ENCODE peak calls at places on chromosomes 4 and X, in nine cellular contexts. One of them, this sample, is unnamed.

GRCh38 chr4:121898150-121898549 is 27.9 kb upstream of the BBS7 start:
- DNase-seq in fibroblast of pulmonary artery: no peak
- DNase-seq in RWPE2: no peak
- DNase-seq in prostate gland: no peak
- DNase-seq in CD8-positive, alpha-beta T cell: peak; percentile 14
- DNase-seq in body of pancreas: no peak
- DNase-seq in sigmoid colon: no peak
- DNase-seq in tibial artery: no peak
- DNase-seq in neural progenitor cell: peak; percentile 29
- DNase-seq in this sample: no peak

GRCh38 chrX:84064164-84064563 is 123.8 kb downstream of the RPS6KA6 start:
- DNase-seq in fibroblast of pulmonary artery: peak; percentile 13
- DNase-seq in RWPE2: no peak
- DNase-seq in prostate gland: no peak
- DNase-seq in CD8-positive, alpha-beta T cell: no peak
- DNase-seq in body of pancreas: no peak
- DNase-seq in sigmoid colon: no peak
- DNase-seq in tibial artery: no peak
- DNase-seq in neural progenitor cell: no peak
- DNase-seq in this sample: no peak

GRCh38 chr4:156968479-156968984 is 3.1 kb downstream of the PDGFC start:
- DNase-seq in fibroblast of pulmonary artery: peak; percentile 87
- DNase-seq in RWPE2: no peak
- DNase-seq in prostate gland: peak; percentile 55
- DNase-seq in CD8-positive, alpha-beta T cell: no peak
- DNase-seq in body of pancreas: peak; percentile 69
- DNase-seq in sigmoid colon: peak; percentile 82
- DNase-seq in tibial artery: peak; percentile 73
- DNase-seq in neural progenitor cell: peak; percentile 69
- DNase-seq in this sample: peak; percentile 36

GRCh38 chr4:83093060-83093640 is 21.4 kb downstream of the PLAC8 start:
- DNase-seq in fibroblast of pulmonary artery: no peak
- DNase-seq in RWPE2: no peak
- DNase-seq in prostate gland: no peak
- DNase-seq in CD8-positive, alpha-beta T cell: no peak
- DNase-seq in body of pancreas: no peak
- DNase-seq in sigmoid colon: no peak
- DNase-seq in tibial artery: no peak
- DNase-seq in neural progenitor cell: peak; percentile 58
- DNase-seq in this sample: no peak

GRCh38 chr4:186900232-186900900 is 176.7 kb upstream of the FAT1 start:
- DNase-seq in fibroblast of pulmonary artery: peak; percentile 88
- DNase-seq in RWPE2: no peak
- DNase-seq in prostate gland: no peak
- DNase-seq in CD8-positive, alpha-beta T cell: no peak
- DNase-seq in body of pancreas: no peak
- DNase-seq in sigmoid colon: no peak
- DNase-seq in tibial artery: no peak
- DNase-seq in neural progenitor cell: no peak
- DNase-seq in this sample: no peak

GRCh38 chr4:122456228-122457106 is at the start of gene IL2:
- DNase-seq in fibroblast of pulmonary artery: no peak
- DNase-seq in RWPE2: no peak
- DNase-seq in prostate gland: no peak
- DNase-seq in CD8-positive, alpha-beta T cell: no peak
- DNase-seq in body of pancreas: no peak
- DNase-seq in sigmoid colon: no peak
- DNase-seq in tibial artery: no peak
- DNase-seq in neural progenitor cell: no peak
- DNase-seq in this sample: no peak

GRCh38 chr4:82431026-82431745 is 796 bp downstream of the ENOPH1 start:
- DNase-seq in fibroblast of pulmonary artery: peak; percentile 29
- DNase-seq in RWPE2: peak; percentile 61
- DNase-seq in prostate gland: peak; percentile 11
- DNase-seq in CD8-positive, alpha-beta T cell: peak; percentile 50
- DNase-seq in body of pancreas: peak; percentile 51
- DNase-seq in sigmoid colon: no peak
- DNase-seq in tibial artery: no peak
- DNase-seq in neural progenitor cell: no peak
- DNase-seq in this sample: no peak

GRCh38 chrX:94178145-94178790 is 504.3 kb downstream of the FAM133A start:
- DNase-seq in fibroblast of pulmonary artery: no peak
- DNase-seq in RWPE2: no peak
- DNase-seq in prostate gland: no peak
- DNase-seq in CD8-positive, alpha-beta T cell: no peak
- DNase-seq in body of pancreas: no peak
- DNase-seq in sigmoid colon: no peak
- DNase-seq in tibial artery: no peak
- DNase-seq in neural progenitor cell: no peak
- DNase-seq in this sample: no peak

GRCh38 chrX:15864629-15865028 is 10.0 kb upstream of the AP1S2 start:
- DNase-seq in fibroblast of pulmonary artery: no peak
- DNase-seq in RWPE2: no peak
- DNase-seq in prostate gland: no peak
- DNase-seq in CD8-positive, alpha-beta T cell: no peak
- DNase-seq in body of pancreas: no peak
- DNase-seq in sigmoid colon: no peak
- DNase-seq in tibial artery: no peak
- DNase-seq in neural progenitor cell: no peak
- DNase-seq in this sample: no peak

GRCh38 chr4:60737858-60738257 is 462.3 kb upstream of the ADGRL3 start:
- DNase-seq in fibroblast of pulmonary artery: peak; percentile 65
- DNase-seq in RWPE2: no peak
- DNase-seq in prostate gland: no peak
- DNase-seq in CD8-positive, alpha-beta T cell: no peak
- DNase-seq in body of pancreas: no peak
- DNase-seq in sigmoid colon: no peak
- DNase-seq in tibial artery: no peak
- DNase-seq in neural progenitor cell: no peak
- DNase-seq in this sample: no peak

GRCh38 chr4:118173126-118173525 is 138.8 kb downstream of the NDST3 start:
- DNase-seq in fibroblast of pulmonary artery: peak; percentile 11
- DNase-seq in RWPE2: no peak
- DNase-seq in prostate gland: no peak
- DNase-seq in CD8-positive, alpha-beta T cell: no peak
- DNase-seq in body of pancreas: no peak
- DNase-seq in sigmoid colon: no peak
- DNase-seq in tibial artery: no peak
- DNase-seq in neural progenitor cell: no peak
- DNase-seq in this sample: no peak

GRCh38 chr4:94389595-94390290 is 47.1 kb upstream of the HPGDS start:
- DNase-seq in fibroblast of pulmonary artery: no peak
- DNase-seq in RWPE2: no peak
- DNase-seq in prostate gland: no peak
- DNase-seq in CD8-positive, alpha-beta T cell: no peak
- DNase-seq in body of pancreas: no peak
- DNase-seq in sigmoid colon: no peak
- DNase-seq in tibial artery: no peak
- DNase-seq in neural progenitor cell: no peak
- DNase-seq in this sample: no peak

GRCh38 chrX:16148896-16149295 is 18.4 kb upstream of the MAGEB17 start:
- DNase-seq in fibroblast of pulmonary artery: no peak
- DNase-seq in RWPE2: no peak
- DNase-seq in prostate gland: no peak
- DNase-seq in CD8-positive, alpha-beta T cell: no peak
- DNase-seq in body of pancreas: no peak
- DNase-seq in sigmoid colon: no peak
- DNase-seq in tibial artery: no peak
- DNase-seq in neural progenitor cell: no peak
- DNase-seq in this sample: no peak

GRCh38 chrX:106481341-106481740 is 130.4 kb upstream of the RADX start:
- DNase-seq in fibroblast of pulmonary artery: peak; percentile 61
- DNase-seq in RWPE2: no peak
- DNase-seq in prostate gland: peak; percentile 22
- DNase-seq in CD8-positive, alpha-beta T cell: peak; percentile 22
- DNase-seq in body of pancreas: peak; percentile 60
- DNase-seq in sigmoid colon: no peak
- DNase-seq in tibial artery: peak; percentile 20
- DNase-seq in neural progenitor cell: peak; percentile 72
- DNase-seq in this sample: peak; percentile 25

GRCh38 chr4:19540859-19541258 is 710.8 kb upstream of the SLIT2 start:
- DNase-seq in fibroblast of pulmonary artery: no peak
- DNase-seq in RWPE2: no peak
- DNase-seq in prostate gland: no peak
- DNase-seq in CD8-positive, alpha-beta T cell: no peak
- DNase-seq in body of pancreas: no peak
- DNase-seq in sigmoid colon: no peak
- DNase-seq in tibial artery: no peak
- DNase-seq in neural progenitor cell: no peak
- DNase-seq in this sample: no peak

GRCh38 chr4:19999331-19999730 is 252.4 kb upstream of the SLIT2 start:
- DNase-seq in fibroblast of pulmonary artery: no peak
- DNase-seq in RWPE2: no peak
- DNase-seq in prostate gland: no peak
- DNase-seq in CD8-positive, alpha-beta T cell: no peak
- DNase-seq in body of pancreas: no peak
- DNase-seq in sigmoid colon: no peak
- DNase-seq in tibial artery: no peak
- DNase-seq in neural progenitor cell: no peak
- DNase-seq in this sample: no peak

GRCh38 chrX:24424948-24425347 is 40.1 kb upstream of the PDK3 start:
- DNase-seq in fibroblast of pulmonary artery: peak; percentile 50
- DNase-seq in RWPE2: no peak
- DNase-seq in prostate gland: no peak
- DNase-seq in CD8-positive, alpha-beta T cell: no peak
- DNase-seq in body of pancreas: peak; percentile 18
- DNase-seq in sigmoid colon: peak; percentile 93
- DNase-seq in tibial artery: peak; percentile 78
- DNase-seq in neural progenitor cell: no peak
- DNase-seq in this sample: no peak

GRCh38 chr4:104677122-104677521 is 182.4 kb upstream of the CXXC4 start:
- DNase-seq in fibroblast of pulmonary artery: no peak
- DNase-seq in RWPE2: no peak
- DNase-seq in prostate gland: no peak
- DNase-seq in CD8-positive, alpha-beta T cell: no peak
- DNase-seq in body of pancreas: peak; percentile 23
- DNase-seq in sigmoid colon: no peak
- DNase-seq in tibial artery: no peak
- DNase-seq in neural progenitor cell: peak; percentile 83
- DNase-seq in this sample: no peak

GRCh38 chrX:3690140-3690539 is 23.3 kb downstream of the PRKX start:
- DNase-seq in fibroblast of pulmonary artery: no peak
- DNase-seq in RWPE2: no peak
- DNase-seq in prostate gland: no peak
- DNase-seq in CD8-positive, alpha-beta T cell: no peak
- DNase-seq in body of pancreas: no peak
- DNase-seq in sigmoid colon: no peak
- DNase-seq in tibial artery: no peak
- DNase-seq in neural progenitor cell: no peak
- DNase-seq in this sample: no peak
- H3K4me3 ChIP-seq in fibroblast of pulmonary artery: no peak overlapping the region
- H3K4me3 ChIP-seq in RWPE2: no peak overlapping the region
- H3K4me3 ChIP-seq in prostate gland: no peak overlapping the region
- H3K4me3 ChIP-seq in CD8-positive, alpha-beta T cell: no peak overlapping the region
- H3K4me3 ChIP-seq in body of pancreas: no peak overlapping the region
- H3K4me3 ChIP-seq in sigmoid colon: no peak overlapping the region
- H3K4me3 ChIP-seq in tibial artery: no peak overlapping the region
- H3K4me3 ChIP-seq in neural progenitor cell: no peak overlapping the region
- H3K4me3 ChIP-seq in this sample: no peak overlapping the region

DNA sequence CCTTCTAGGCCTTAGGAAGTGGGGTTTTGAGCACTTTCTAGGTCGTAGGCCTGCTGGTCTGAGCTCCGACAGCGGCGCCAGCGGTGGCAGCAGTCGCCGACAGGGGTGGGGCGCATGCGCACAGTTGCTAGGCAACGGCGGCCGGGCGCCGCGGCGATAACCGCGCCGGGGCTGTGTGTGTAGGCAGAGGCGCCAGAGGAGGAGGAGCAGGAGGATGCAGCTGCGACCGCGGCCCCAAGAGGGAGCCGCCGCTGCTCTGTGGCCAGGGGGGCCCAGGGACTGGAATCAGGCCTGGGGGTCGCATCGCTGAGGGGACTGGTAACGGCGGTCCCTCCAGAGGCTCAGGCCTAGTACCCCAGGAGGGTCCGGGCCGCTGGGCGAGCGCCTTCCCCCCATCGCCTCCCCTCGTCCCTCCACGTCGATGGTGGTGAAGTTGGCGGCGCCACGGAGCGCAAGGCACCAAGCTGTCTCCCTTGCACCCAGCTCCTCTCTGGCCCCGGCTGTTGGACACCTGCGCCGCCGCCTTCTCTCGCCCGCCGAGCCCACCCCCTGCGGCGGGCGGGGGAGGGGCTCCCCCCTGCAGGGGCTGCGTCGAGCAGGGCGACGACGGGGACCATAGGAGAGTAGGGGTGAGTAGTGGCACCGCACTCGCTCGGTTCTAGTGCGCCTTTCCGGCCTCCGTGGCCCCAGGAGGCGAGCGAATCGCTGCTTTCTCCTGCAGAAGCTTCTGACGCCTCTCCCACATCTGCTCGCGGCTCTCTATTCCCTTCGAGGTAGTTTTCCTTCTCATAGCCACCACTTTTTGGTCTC is 58.6 kb upstream of the ZC4H2 start:
- DNase-seq in fibroblast of pulmonary artery: peak; percentile 68
- DNase-seq in RWPE2: peak; percentile 29
- DNase-seq in prostate gland: peak; percentile 66
- DNase-seq in CD8-positive, alpha-beta T cell: peak; percentile 73
- DNase-seq in body of pancreas: peak; percentile 76
- DNase-seq in sigmoid colon: peak; percentile 90
- DNase-seq in tibial artery: peak; percentile 42
- DNase-seq in neural progenitor cell: peak; percentile 93
- DNase-seq in this sample: peak; percentile 21
- TF ChIP-seq CTCF in fibroblast of pulmonary artery: no peak
- TF ChIP-seq CTCF in RWPE2: peak; percentile 8
- TF ChIP-seq CTCF in prostate gland: no peak
- TF ChIP-seq CTCF in CD8-positive, alpha-beta T cell: peak; percentile 46
- TF ChIP-seq CTCF in body of pancreas: no peak
- TF ChIP-seq CTCF in sigmoid colon: peak; percentile 42
- TF ChIP-seq CTCF in tibial artery: peak; percentile 61
- TF ChIP-seq CTCF in neural progenitor cell: peak; percentile 54
- TF ChIP-seq CTCF in this sample: peak; percentile 43

GRCh38 chr4:107988763-107989035 is 990 bp upstream of the HADH start:
- DNase-seq in fibroblast of pulmonary artery: no peak
- DNase-seq in RWPE2: no peak
- DNase-seq in prostate gland: peak; percentile 9
- DNase-seq in CD8-positive, alpha-beta T cell: no peak
- DNase-seq in body of pancreas: no peak
- DNase-seq in sigmoid colon: no peak
- DNase-seq in tibial artery: no peak
- DNase-seq in neural progenitor cell: no peak
- DNase-seq in this sample: peak; percentile 65
- H3K4me3 ChIP-seq in fibroblast of pulmonary artery: no peak overlapping the region
- H3K4me3 ChIP-seq in RWPE2: no peak overlapping the region
- H3K4me3 ChIP-seq in prostate gland: no peak overlapping the region
- H3K4me3 ChIP-seq in CD8-positive, alpha-beta T cell: no peak overlapping the region
- H3K4me3 ChIP-seq in body of pancreas: no peak overlapping the region
- H3K4me3 ChIP-seq in sigmoid colon: no peak overlapping the region
- H3K4me3 ChIP-seq in tibial artery: peak overlapping the region; percentile 74
- H3K4me3 ChIP-seq in neural progenitor cell: no peak overlapping the region
- H3K4me3 ChIP-seq in this sample: peak overlapping the region; percentile 85

DNA sequence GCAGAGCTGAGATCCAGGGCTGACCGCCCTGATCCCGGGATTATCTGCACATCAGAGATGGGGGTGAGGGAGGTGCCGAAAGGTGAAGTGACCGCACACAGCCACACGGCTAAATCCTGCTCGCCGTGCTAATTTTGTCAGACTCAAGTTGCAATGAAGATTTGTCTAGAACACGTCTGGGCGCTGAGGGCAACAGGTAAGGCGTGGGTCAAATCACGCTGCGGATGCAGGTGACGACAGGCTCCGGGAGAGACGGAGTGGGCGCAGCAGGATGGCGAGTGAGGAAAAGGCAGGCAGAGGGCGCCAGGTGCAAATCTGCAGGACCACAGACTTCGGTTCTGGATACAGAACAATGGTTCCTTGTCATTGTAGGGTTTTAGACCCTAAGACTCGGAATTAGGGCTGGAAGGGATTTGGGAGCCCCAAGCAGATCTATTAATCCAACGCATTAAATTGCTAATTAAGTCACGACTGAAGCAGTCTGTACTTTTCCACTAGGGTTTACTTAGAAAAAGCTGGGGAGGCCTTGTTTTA is 1.9 kb upstream of the TBC1D14 start:
- DNase-seq in fibroblast of pulmonary artery: peak; percentile 44
- DNase-seq in RWPE2: no peak
- DNase-seq in prostate gland: peak; percentile 62
- DNase-seq in CD8-positive, alpha-beta T cell: no peak
- DNase-seq in body of pancreas: peak; percentile 68
- DNase-seq in sigmoid colon: peak; percentile 59
- DNase-seq in tibial artery: no peak
- DNase-seq in neural progenitor cell: peak; percentile 77
- DNase-seq in this sample: no peak
- TF ChIP-seq CTCF in fibroblast of pulmonary artery: peak; percentile 58
- TF ChIP-seq CTCF in RWPE2: peak; percentile 61
- TF ChIP-seq CTCF in prostate gland: peak; percentile 51
- TF ChIP-seq CTCF in CD8-positive, alpha-beta T cell: no peak
- TF ChIP-seq CTCF in body of pancreas: peak; percentile 39
- TF ChIP-seq CTCF in sigmoid colon: no peak
- TF ChIP-seq CTCF in tibial artery: peak; percentile 13
- TF ChIP-seq CTCF in neural progenitor cell: peak; percentile 59
- TF ChIP-seq CTCF in this sample: peak; percentile 82